ENCODE peak calls at places on chromosomes 3 and 15, in six cellular contexts. K is psoas muscle, D is keratinocyte, J is neural progenitor cell, Y is small intestine, H is hepatocyte. B is an unnamed sample.

GRCh38 chr15:44319385-44319784 is 30.9 kb downstream of the GOLM2 start:
- DNase-seq in K (no peak), D (no peak), J (no peak), Y (no peak), H (no peak), B (no peak)

GRCh38 chr15:62894322-62895085 is 148.0 kb upstream of the TPM1 start:
- DNase-seq in K (no peak), D (no peak), J (no peak), Y (no peak), H (no peak), B (no peak)

GRCh38 chr15:94110476-94111130 is 120.8 kb upstream of the MCTP2 start:
- DNase-seq in K (no peak), D (no peak), J (no peak), Y (no peak), H (peak), B (peak)

GRCh38 chr3:119427669-119428068 is 35.7 kb downstream of the TMEM39A start:
- DNase-seq in K (no peak), D (no peak), J (peak), Y (no peak), H (no peak), B (no peak)

GRCh38 chr3:120145498-120146285 is 51.4 kb upstream of the GSK3B start:
- DNase-seq in K (no peak), D (peak), J (no peak), Y (no peak), H (peak), B (peak)

GRCh38 chr3:16243706-16244490 is 20.8 kb downstream of the DPH3 start:
- DNase-seq in K (peak), D (no peak), J (no peak), Y (no peak), H (no peak), B (no peak)

GRCh38 chr15:27482344-27482743 is 511.4 kb downstream of the GABRG3 start:
- DNase-seq in K (no peak), D (no peak), J (no peak), Y (no peak), H (no peak), B (no peak)

GRCh38 chr15:44034933-44035624 is 160.0 kb downstream of the FRMD5 start:
- DNase-seq in K (no peak), D (no peak), J (no peak), Y (no peak), H (no peak), B (peak)

GRCh38 chr3:98726084-98726483 is 37.1 kb upstream of the ST3GAL6 start:
- DNase-seq in K (no peak), D (no peak), J (no peak), Y (no peak), H (no peak), B (no peak)

GRCh38 chr3:45978348-45978747 is 17.3 kb downstream of the FYCO1 start:
- DNase-seq in K (no peak), D (no peak), J (no peak), Y (peak), H (peak), B (peak)

GRCh38 chr3:123344175-123344908 is 104.5 kb downstream of the ADCY5 start:
- DNase-seq in K (no peak), D (no peak), J (no peak), Y (no peak), H (no peak), B (no peak)

GRCh38 chr15:48680841-48681240 is 35.3 kb upstream of the FBN1 start:
- DNase-seq in K (no peak), D (peak), J (no peak), Y (no peak), H (no peak), B (peak)

GRCh38 chr15:61205427-61205826 is 23.7 kb downstream of the RORA start:
- DNase-seq in K (no peak), D (no peak), J (no peak), Y (no peak), H (no peak), B (no peak)

GRCh38 chr3:65785065-65785645 is 253.6 kb downstream of the MAGI1 start:
- DNase-seq in K (no peak), D (peak), J (peak), Y (peak), H (peak), B (no peak)

GRCh38 chr3:66464512-66464894 is 36.3 kb downstream of the LRIG1 start:
- DNase-seq in K (no peak), D (no peak), J (no peak), Y (no peak), H (no peak), B (no peak)

GRCh38 chr15:66603301-66604179 is 37.7 kb upstream of the LCTL start:
- DNase-seq in K (peak), D (no peak), J (peak), Y (peak), H (peak), B (no peak)

GRCh38 chr3:117399311-117400068 is 689.9 kb downstream of the TUSC7 start:
- DNase-seq in K (no peak), D (no peak), J (peak), Y (no peak), H (no peak), B (no peak)

GRCh38 chr15:59791646-59792208 is 102.6 kb upstream of the BNIP2 start:
- DNase-seq in K (no peak), D (no peak), J (no peak), Y (no peak), H (no peak), B (no peak)

GRCh38 chr3:118808743-118809142 is 225.9 kb downstream of the IGSF11 start:
- DNase-seq in K (no peak), D (no peak), J (peak), Y (no peak), H (no peak), B (no peak)

GRCh38 chr15:86489992-86490391 is 410.3 kb downstream of the AGBL1 start:
- DNase-seq in K (no peak), D (no peak), J (no peak), Y (no peak), H (peak), B (no peak)

GRCh38 chr3:70358978-70359580 is 46.6 kb upstream of the MDFIC2 start:
- DNase-seq in K (no peak), D (no peak), J (peak), Y (peak), H (peak), B (no peak)

GRCh38 chr3:29520764-29521163 is 239.9 kb downstream of the RBMS3 start:
- DNase-seq in K (no peak), D (no peak), J (no peak), Y (no peak), H (no peak), B (no peak)

GRCh38 chr3:115248274-115248673 is 101.2 kb upstream of the ZBTB20 start:
- DNase-seq in K (no peak), D (no peak), J (no peak), Y (no peak), H (no peak), B (no peak)

GRCh38 chr3:85801955-85802354 is 843.2 kb downstream of the CADM2 start:
- DNase-seq in K (no peak), D (no peak), J (peak), Y (no peak), H (peak), B (no peak)

GRCh38 chr3:124999317-124999716 is 56.5 kb downstream of the HEG1 start:
- DNase-seq in K (no peak), D (no peak), J (no peak), Y (no peak), H (no peak), B (no peak)

GRCh38 chr15:90165157-90165556 is 36.0 kb upstream of the SEMA4B start:
- DNase-seq in K (no peak), D (no peak), J (no peak), Y (no peak), H (no peak), B (no peak)

GRCh38 chr3:7292362-7292761 is 431.4 kb downstream of the GRM7 start:
- DNase-seq in K (no peak), D (no peak), J (no peak), Y (no peak), H (no peak), B (no peak)

GRCh38 chr3:51379746-51380330 is 5.3 kb upstream of the MANF start:
- DNase-seq in K (no peak), D (no peak), J (no peak), Y (no peak), H (no peak), B (no peak)

GRCh38 chr3:196292281-196292923 is 4.9 kb upstream of the PCYT1A start:
- DNase-seq in K (no peak), D (no peak), J (no peak), Y (peak), H (no peak), B (no peak)

GRCh38 chr3:51393096-51393495 is 2.0 kb downstream of the RBM15B start:
- DNase-seq in K (no peak), D (no peak), J (no peak), Y (no peak), H (no peak), B (no peak)

GRCh38 chr15:93031103-93031464 is 57.9 kb downstream of the RGMA start:
- DNase-seq in K (no peak), D (no peak), J (no peak), Y (no peak), H (no peak), B (no peak)
- H3K27ac ChIP-seq in K (peak), D (no peak), J (no peak), Y (no peak), H (no peak), B (no peak)

GRCh38 chr3:47010050-47010712 is 30.7 kb downstream of the NBEAL2 start:
- DNase-seq in K (no peak), D (no peak), J (no peak), Y (no peak), H (no peak), B (no peak)
- H3K27ac ChIP-seq in K (peak), D (no peak), J (peak), Y (no peak), H (peak), B (peak)

GRCh38 chr3:48599077-48599501 is 4.0 kb upstream of the COL7A1 start:
- DNase-seq in K (no peak), D (peak), J (no peak), Y (no peak), H (no peak), B (peak)
- H3K27ac ChIP-seq in K (peak), D (peak), J (no peak), Y (no peak), H (peak), B (peak)

GRCh38 chr15:52806284-52806655 is 16.1 kb upstream of the ONECUT1 start:
- DNase-seq in K (no peak), D (no peak), J (no peak), Y (no peak), H (no peak), B (no peak)
- H3K27ac ChIP-seq in K (no peak), D (no peak), J (no peak), Y (no peak), H (no peak), B (no peak)

DNA sequence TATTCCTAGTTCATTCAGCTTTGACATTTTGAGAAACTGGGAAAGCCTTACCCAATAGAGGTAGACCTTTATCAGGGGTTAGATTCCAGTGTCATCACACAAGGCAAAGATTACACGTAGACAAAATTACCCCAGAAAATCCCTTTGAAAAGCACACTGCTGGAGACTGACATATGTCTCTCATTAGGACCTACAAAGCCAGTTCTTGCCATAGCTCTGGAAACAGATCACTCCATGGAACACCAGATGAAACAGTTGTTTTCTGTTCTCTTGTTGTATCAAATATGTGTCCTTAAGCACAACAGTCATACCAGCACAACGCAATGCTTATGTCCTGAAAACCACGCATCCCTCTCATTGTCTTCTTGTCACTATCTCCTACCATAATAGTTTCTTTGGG is 44.7 kb downstream of the RARB start:
- DNase-seq in K (no peak), D (no peak), J (no peak), Y (no peak), H (no peak), B (no peak)
- H3K27ac ChIP-seq in K (peak), D (no peak), J (no peak), Y (no peak), H (peak), B (no peak)

GRCh38 chr3:141393151-141394076 is 25.1 kb downstream of the ZBTB38 start:
- DNase-seq in K (no peak), D (no peak), J (peak), Y (no peak), H (no peak), B (no peak)
- H3K27ac ChIP-seq in K (no peak), D (no peak), J (peak), Y (no peak), H (peak), B (no peak)

GRCh38 chr3:105997800-105998526 is 129.2 kb upstream of the CBLB start:
- DNase-seq in K (no peak), D (peak), J (no peak), Y (peak), H (peak), B (peak)
- H3K27ac ChIP-seq in K (no peak), D (peak), J (no peak), Y (no peak), H (peak), B (peak)

GRCh38 chr3:140830391-140830790 is 111.2 kb upstream of the SLC25A36 start:
- DNase-seq in K (no peak), D (no peak), J (no peak), Y (no peak), H (no peak), B (no peak)
- H3K27ac ChIP-seq in K (no peak), D (no peak), J (no peak), Y (no peak), H (no peak), B (no peak)

B was measured in epithelial cell of prostate.